ENCODE peak calls at places on chromosomes 6 and 20, in ten cellular contexts. R, W, B, F, S, A, Z, C, G and J are unnamed samples.
A peak's percentile ranks its signal among the peaks of the same experiment; 100 is the strongest.

GRCh38 chr20:40682104-40683045 is 6.7 kb downstream of the MAFB start:
- DNase-seq in C (no peak), A (no peak), Z (no peak), W (no peak), B (no peak), S (no peak), G (no peak), R (peak; percentile 72), F (no peak), J (no peak)

GRCh38 chr6:17729223-17730077 is 22.7 kb upstream of the NUP153 start:
- DNase-seq in Z (no peak), S (no peak), F (no peak), A (no peak), B (no peak), R (no peak), G (no peak), W (no peak), C (no peak), J (no peak)

GRCh38 chr6:126721581-126722145 is 381.7 kb downstream of the CENPW start:
- DNase-seq in G (peak; percentile 34), Z (peak; percentile 86), C (no peak), B (no peak), A (no peak), F (no peak), R (no peak), S (no peak), W (peak; percentile 6), J (no peak)

GRCh38 chr20:8074931-8075330 is 55.4 kb upstream of the TMX4 start:
- DNase-seq in G (no peak), B (no peak), R (no peak), F (no peak), C (no peak), S (no peak), A (no peak), Z (no peak), W (no peak), J (no peak)

GRCh38 chr6:139973602-139974373 is 599.3 kb upstream of the CITED2 start:
- DNase-seq in A (peak; percentile 55), B (no peak), R (no peak), Z (peak; percentile 88), S (no peak), C (no peak), G (no peak), W (no peak), F (no peak), J (no peak)

GRCh38 chr20:52812231-52812847 is 159.8 kb upstream of the TSHZ2 start:
- DNase-seq in F (no peak), R (no peak), C (no peak), W (no peak), G (no peak), S (no peak), B (no peak), Z (no peak), A (no peak), J (no peak)

GRCh38 chr6:157614026-157614484 is 209.0 kb upstream of the SNX9 start:
- DNase-seq in R (no peak), W (peak; percentile 32), F (no peak), S (no peak), Z (peak; percentile 6), C (no peak), G (peak; percentile 17), A (peak; percentile 45), B (no peak), J (no peak)

GRCh38 chr20:39429716-39430115 is 467.6 kb downstream of the DHX35 start:
- DNase-seq in Z (no peak), S (no peak), F (no peak), B (no peak), C (no peak), R (no peak), A (peak; percentile 7), G (no peak), W (no peak), J (no peak)

GRCh38 chr6:88165877-88166492 is at the start of gene CNR1:
- DNase-seq in R (no peak), C (no peak), G (peak; percentile 64), Z (no peak), S (peak; percentile 83), A (peak; percentile 39), B (peak; percentile 71), W (no peak), F (peak; percentile 6), J (no peak)

GRCh38 chr6:14085176-14085787 is 32.3 kb upstream of the CD83 start:
- DNase-seq in W (no peak), G (no peak), A (no peak), S (no peak), R (no peak), B (no peak), C (no peak), F (no peak), Z (no peak), J (no peak)

GRCh38 chr20:34824026-34824860 is 1.2 kb downstream of the NCOA6 start:
- DNase-seq in B (no peak), A (peak; percentile 83), Z (peak; percentile 40), G (peak; percentile 87), W (peak; percentile 84), R (no peak), C (peak; percentile 77), F (peak; percentile 60), S (peak; percentile 28), J (no peak)

GRCh38 chr6:14241255-14242070 is 123.9 kb downstream of the CD83 start:
- DNase-seq in B (no peak), W (no peak), G (no peak), A (no peak), Z (no peak), F (no peak), C (no peak), S (no peak), R (no peak), J (no peak)

GRCh38 chr20:38735172-38735571 is 10.9 kb downstream of the SLC32A1 start:
- DNase-seq in R (no peak), C (no peak), W (no peak), A (no peak), S (no peak), Z (no peak), B (no peak), F (no peak), G (no peak), J (no peak)